ENCODE peak calls at places on chromosomes 1 and 21, in nine cellular contexts. X is endothelial cell of umbilical vein, L is hepatocyte, F is A673, N is HCT116, Z is GM23338, W is keratinocyte, B is MM.1S, E is GM23248. H is an unnamed sample.

GRCh38 chr1:118074101-118074500 is 110.9 kb downstream of the SPAG17 start:
- DNase-seq in B (no peak), F (no peak), L (no peak), W (no peak), E (no peak), X (no peak), N (no peak), Z (peak), H (no peak)

GRCh38 chr1:246005067-246005466 is 502.0 kb downstream of the SMYD3 start:
- DNase-seq in L (no peak), X (no peak), F (peak), Z (no peak), W (no peak), E (peak), N (no peak), B (no peak), H (peak)

GRCh38 chr1:8441466-8441865 is 123.6 kb downstream of the SLC45A1 start:
- DNase-seq in F (no peak), B (no peak), Z (no peak), L (no peak), E (no peak), N (no peak), W (no peak), X (no peak), H (no peak)

GRCh38 chr1:3352084-3352951 is 102.1 kb upstream of the ARHGEF16 start:
- DNase-seq in B (no peak), F (peak), N (no peak), Z (peak), X (no peak), L (peak), W (no peak), E (peak), H (no peak)

GRCh38 chr1:158087320-158087927 is 93.3 kb upstream of the CD1D start:
- DNase-seq in B (peak), X (peak), L (peak), Z (peak), E (peak), W (no peak), F (peak), N (peak), H (peak)

GRCh38 chr21:24759348-24760118 is 847.7 kb downstream of the MRPL39 start:
- DNase-seq in F (no peak), W (no peak), B (no peak), Z (no peak), X (no peak), E (no peak), L (no peak), N (no peak), H (no peak)

GRCh38 chr1:184889902-184890301 is 84.4 kb downstream of the NIBAN1 start:
- DNase-seq in F (no peak), Z (no peak), W (no peak), E (peak), X (no peak), L (no peak), B (no peak), N (no peak), H (no peak)

GRCh38 chr1:61254629-61255323 is 172.4 kb downstream of the NFIA start:
- DNase-seq in N (no peak), B (no peak), W (no peak), F (peak), E (peak), L (peak), Z (no peak), X (peak), H (no peak)

GRCh38 chr1:235567812-235568444 is 63.7 kb upstream of the B3GALNT2 start:
- DNase-seq in F (no peak), N (no peak), B (no peak), L (no peak), E (no peak), X (no peak), Z (no peak), W (no peak), H (no peak)

GRCh38 chr1:109627692-109628399 is 8.2 kb downstream of the AMPD2 start:
- DNase-seq in N (no peak), Z (no peak), E (no peak), F (no peak), W (no peak), X (no peak), L (no peak), B (no peak), H (peak)

GRCh38 chr1:8396912-8397406 is 79.0 kb downstream of the SLC45A1 start:
- DNase-seq in X (peak), N (no peak), F (peak), E (peak), B (peak), Z (no peak), L (peak), W (peak), H (no peak)

DNA sequence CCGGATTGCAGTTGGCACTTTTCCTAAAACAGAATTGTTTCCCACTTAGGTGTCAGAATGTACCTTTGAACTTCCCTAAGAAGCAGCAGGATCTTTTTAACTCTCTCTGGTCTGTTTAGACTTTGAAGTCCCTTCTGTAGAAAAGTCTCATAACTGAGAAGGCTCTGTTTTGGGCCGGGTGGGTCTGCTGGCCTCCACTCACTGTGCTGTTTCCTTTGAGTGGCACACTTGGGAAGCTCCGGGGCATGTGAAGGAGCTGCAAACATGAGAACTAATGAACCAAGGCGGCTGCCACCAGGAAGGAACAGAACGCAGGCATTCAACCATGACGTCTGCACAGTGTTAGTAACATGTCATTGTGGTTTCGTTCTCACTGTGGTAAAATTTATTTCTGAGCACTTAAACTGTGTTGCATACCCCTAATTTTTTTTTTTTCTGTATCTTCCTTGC is 19.5 kb upstream of the NCMAP start:
- DNase-seq in W (no peak), N (peak), X (no peak), L (no peak), F (peak), Z (no peak), E (no peak), B (no peak), H (no peak)
- H3K4me3 ChIP-seq in W (no peak), N (peak), X (no peak), L (no peak), F (no peak), Z (no peak), E (no peak), B (no peak), H (no peak)

GRCh38 chr1:86183711-86184252 is 27.2 kb upstream of the COL24A1 start:
- DNase-seq in L (no peak), X (peak), N (no peak), B (no peak), W (no peak), E (no peak), Z (no peak), F (no peak), H (no peak)
- TF ChIP-seq EZH2 in L (no peak), X (no peak), N (no peak), B (no peak), W (no peak), E (no peak), Z (no peak), F (no peak), H (no peak)

GRCh38 chr1:165441166-165441955 is 3.6 kb downstream of the RXRG start:
- DNase-seq in X (no peak), N (no peak), B (no peak), E (no peak), F (no peak), Z (no peak), W (no peak), L (no peak), H (no peak)

GRCh38 chr1:165442053-165442452 is 2.9 kb downstream of the RXRG start:
- DNase-seq in N (no peak), W (no peak), L (no peak), B (no peak), E (no peak), X (no peak), Z (no peak), F (no peak), H (no peak)

GRCh38 chr1:165434264-165434663 is 10.7 kb downstream of the RXRG start:
- DNase-seq in L (no peak), X (no peak), F (no peak), Z (peak), W (no peak), B (no peak), N (no peak), E (no peak), H (no peak)

GRCh38 chr1:165439287-165439686 is 5.6 kb downstream of the RXRG start:
- DNase-seq in B (no peak), L (no peak), Z (peak), N (no peak), X (no peak), F (no peak), W (no peak), E (no peak), H (no peak)

GRCh38 chr1:165436994-165437393 is 7.9 kb downstream of the RXRG start:
- DNase-seq in W (no peak), B (no peak), L (no peak), F (no peak), X (no peak), E (no peak), N (no peak), Z (no peak), H (no peak)
- H3K27ac ChIP-seq in W (no peak), B (no peak), L (no peak), F (no peak), X (no peak), E (no peak), N (no peak), Z (no peak), H (no peak)

GRCh38 chr1:156599811-156600210 is 1.5 kb downstream of the GPATCH4 start:
- DNase-seq in E (peak), Z (no peak), X (no peak), L (no peak), N (no peak), F (peak), W (no peak), B (peak), H (peak)
- H3K4me3 ChIP-seq in E (no peak), Z (no peak), X (no peak), L (no peak), N (peak), F (peak), W (no peak), B (peak), H (peak)

GRCh38 chr1:54980528-54981241 is at the start of gene TMEM61:
- DNase-seq in E (peak), L (peak), X (no peak), F (no peak), W (no peak), Z (peak), N (no peak), B (no peak), H (no peak)
- TF ChIP-seq EZH2 in E (no peak), L (no peak), X (no peak), F (no peak), W (no peak), Z (no peak), N (no peak), B (no peak), H (no peak)

GRCh38 chr1:53733447-53733931 is 5.5 kb downstream of the GLIS1 start:
- DNase-seq in E (no peak), N (no peak), L (no peak), B (no peak), X (no peak), W (no peak), F (no peak), Z (no peak), H (no peak)
- H3K27ac ChIP-seq in E (peak), N (no peak), L (peak), B (no peak), X (no peak), W (no peak), F (no peak), Z (no peak), H (no peak)

GRCh38 chr1:212291505-212292134 is 6.4 kb downstream of the PPP2R5A start:
- DNase-seq in Z (peak), B (peak), F (peak), X (peak), L (peak), W (no peak), N (peak), E (peak), H (no peak)

GRCh38 chr1:212292250-212292924 is 7.2 kb downstream of the PPP2R5A start:
- DNase-seq in E (no peak), X (no peak), N (no peak), L (no peak), W (no peak), F (no peak), B (no peak), Z (no peak), H (no peak)

GRCh38 chr1:212288614-212289013 is 3.4 kb downstream of the PPP2R5A start:
- DNase-seq in Z (no peak), B (no peak), W (no peak), F (no peak), X (peak), N (no peak), E (peak), L (no peak), H (no peak)

GRCh38 chr1:212289262-212290077 is 4.3 kb downstream of the PPP2R5A start:
- DNase-seq in E (no peak), L (no peak), B (no peak), N (no peak), X (no peak), F (no peak), W (no peak), Z (no peak), H (no peak)

DNA sequence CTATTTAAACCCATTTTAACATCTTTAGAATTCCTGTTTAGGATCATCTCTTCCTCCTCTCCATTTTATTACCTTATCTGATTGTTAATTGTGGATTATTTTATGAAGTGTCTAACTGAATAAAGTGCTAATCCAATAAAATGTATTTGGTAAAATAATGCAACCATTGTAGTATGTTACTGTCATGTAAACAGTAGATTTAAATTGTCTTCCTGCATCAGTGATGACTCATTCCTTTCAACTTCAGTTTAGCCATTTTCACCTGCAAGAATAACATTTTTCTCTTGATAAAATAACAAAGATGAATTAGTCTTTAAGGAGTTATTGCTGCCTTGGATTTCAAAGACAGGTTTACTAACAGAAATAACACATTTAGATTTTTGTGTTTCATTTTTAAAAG is 5.4 kb downstream of the PPP2R5A start:
- DNase-seq in Z (no peak), E (peak), B (no peak), L (no peak), N (no peak), X (peak), W (no peak), F (no peak), H (no peak)
- H3K4me3 ChIP-seq in Z (no peak), E (no peak), B (no peak), L (no peak), N (no peak), X (no peak), W (no peak), F (no peak), H (no peak)

GRCh38 chr1:47707887-47708535 is 270.2 kb downstream of the FOXD2 start:
- DNase-seq in E (peak), L (no peak), W (no peak), N (no peak), X (no peak), B (no peak), F (peak), Z (no peak), H (no peak)
- TF ChIP-seq EZH2 in E (peak), L (no peak), W (no peak), N (no peak), X (no peak), B (no peak), F (no peak), Z (peak), H (no peak)